ENCODE peak calls at places on chromosomes 2 and 18, in four cellular contexts. W is pulmonary artery endothelial cell, K is NCI-H748 treated with DMSO at 0.1 percent for 48 hours, H is aorta. T is an unnamed sample.

GRCh38 chr2:169716938-169717690 is 16.5 kb upstream of the KLHL23 start:
- DNase-seq in W (peak), K (peak), H (no peak), T (peak)

GRCh38 chr2:27844821-27845255 is 45.3 kb downstream of the RBKS start:
- DNase-seq in W (no peak), K (no peak), H (no peak), T (no peak)

GRCh38 chr2:216119144-216119543 is 10.0 kb downstream of the XRCC5 start:
- DNase-seq in W (no peak), K (no peak), H (no peak), T (no peak)

GRCh38 chr18:23032030-23032582 is 99.0 kb downstream of the RBBP8 start:
- DNase-seq in W (no peak), K (no peak), H (no peak), T (no peak)

GRCh38 chr2:158502984-158503383 is 46.2 kb downstream of the PKP4 start:
- DNase-seq in W (no peak), K (no peak), H (no peak), T (no peak)

GRCh38 chr2:99350194-99350593 is 13.0 kb downstream of the EIF5B start:
- DNase-seq in W (no peak), K (no peak), H (no peak), T (no peak)

GRCh38 chr18:9135912-9136314 is 668 bp upstream of the ANKRD12 start:
- DNase-seq in W (no peak), K (peak), H (no peak), T (no peak)

GRCh38 chr18:49565656-49566055 is 3.8 kb downstream of the LIPG start:
- DNase-seq in W (no peak), K (peak), H (no peak), T (peak)

GRCh38 chr2:168198476-168199192 is 48.8 kb downstream of the STK39 start:
- DNase-seq in W (no peak), K (no peak), H (no peak), T (no peak)

GRCh38 chr2:65430515-65431416 is 1.6 kb downstream of the SPRED2 start:
- DNase-seq in W (no peak), K (peak), H (peak), T (peak)

GRCh38 chr2:238170386-238171071 is 11.8 kb downstream of the ERFE start:
- DNase-seq in W (no peak), K (no peak), H (peak), T (no peak)

T was measured in C1 segment of cervical spinal cord.